ENCODE peak calls at places on chromosomes 11 and 22, in seven cellular contexts. E is adrenal gland, M is fibroblast of lung, Q is Peyer's patch, U is keratinocyte, I is AG04450, T is psoas muscle. Z is an unnamed sample. For H3K27me3, the result is how much of the 10 kb centered on the place peaks cover.

GRCh38 chr11:124633355-124633754 is 10.7 kb downstream of the TBRG1 start:
- DNase-seq in I (no peak), E (no peak), Q (no peak), M (no peak), T (no peak), U (no peak), Z (no peak)

GRCh38 chr11:133934096-133934495 is 22.7 kb downstream of the IGSF9B start:
- DNase-seq in U (no peak), I (no peak), Q (no peak), M (no peak), E (no peak), T (no peak), Z (no peak)

GRCh38 chr11:128095459-128096096 is 491.8 kb downstream of the ETS1 start:
- DNase-seq in M (peak), I (peak), U (no peak), T (no peak), E (no peak), Q (no peak), Z (no peak)

GRCh38 chr11:60905551-60906113 is 753 bp downstream of the PRPF19 start:
- DNase-seq in U (no peak), I (no peak), T (no peak), M (peak), Q (no peak), E (peak), Z (no peak)

GRCh38 chr11:17412488-17413180 is 24.2 kb upstream of the KCNJ11 start:
- DNase-seq in T (no peak), U (no peak), I (no peak), E (no peak), M (no peak), Q (no peak), Z (no peak)

GRCh38 chr11:113935858-113936257 is 31.3 kb downstream of the HTR3B start:
- DNase-seq in T (no peak), M (no peak), U (no peak), I (no peak), E (no peak), Q (no peak), Z (no peak)

GRCh38 chr11:798093-798713 is at the start of gene SLC25A22:
- DNase-seq in T (peak), Q (peak), M (peak), I (no peak), E (peak), U (no peak), Z (peak)

GRCh38 chr11:6646040-6646439 is 9.6 kb downstream of the DCHS1 start:
- DNase-seq in U (no peak), M (peak), I (peak), T (peak), Q (no peak), E (peak), Z (no peak)

GRCh38 chr11:106156290-106156937 is 79.0 kb downstream of the AASDHPPT start:
- DNase-seq in T (no peak), E (peak), M (peak), U (peak), I (peak), Q (no peak), Z (no peak)

GRCh38 chr11:68016161-68016903 is 6.2 kb downstream of the ALDH3B1 start:
- DNase-seq in E (no peak), T (no peak), I (no peak), M (no peak), U (no peak), Q (no peak), Z (no peak)

GRCh38 chr22:30175743-30176288 is 70.7 kb downstream of the LIF start:
- DNase-seq in E (no peak), I (no peak), U (no peak), Q (no peak), M (no peak), T (no peak), Z (no peak)

GRCh38 chr11:61027141-61027840 is 55.8 kb downstream of the CD6 start:
- DNase-seq in I (no peak), E (no peak), M (no peak), U (no peak), Q (no peak), T (no peak), Z (no peak)

GRCh38 chr11:128717581-128717980 is 23.7 kb downstream of the FLI1 start:
- DNase-seq in M (no peak), I (no peak), U (no peak), E (no peak), T (no peak), Q (no peak), Z (no peak)

GRCh38 chr11:34343686-34344085 is 14.1 kb downstream of the ABTB2 start:
- DNase-seq in M (no peak), Q (no peak), I (no peak), U (no peak), T (no peak), E (no peak), Z (no peak)

GRCh38 chr11:68386331-68386978 is 74.1 kb downstream of the LRP5 start:
- DNase-seq in M (no peak), T (no peak), E (no peak), Q (no peak), U (no peak), I (no peak), Z (peak)

GRCh38 chr11:68610452-68611116 is 73.8 kb upstream of the GAL start:
- DNase-seq in E (no peak), M (peak), Q (no peak), I (no peak), T (no peak), U (no peak), Z (no peak)

GRCh38 chr11:32448232-32448631 is 12.9 kb upstream of the WT1 start:
- DNase-seq in E (no peak), U (no peak), Q (no peak), M (no peak), T (no peak), I (no peak), Z (no peak)

GRCh38 chr11:6599884-6600390 is 3.5 kb downstream of the RRP8 start:
- DNase-seq in M (no peak), I (no peak), U (no peak), E (no peak), T (no peak), Q (no peak), Z (no peak)

GRCh38 chr11:63490551-63491239 is at the start of gene PLAAT5:
- DNase-seq in M (peak), T (peak), Q (no peak), U (no peak), I (no peak), E (peak), Z (no peak)

GRCh38 chr11:67628710-67629385 is 889 bp downstream of the NUDT8 start:
- DNase-seq in M (no peak), E (no peak), I (no peak), U (no peak), T (no peak), Q (no peak), Z (no peak)

GRCh38 chr11:114265084-114265878 is 30.9 kb upstream of the NNMT start:
- DNase-seq in U (no peak), Q (no peak), E (no peak), T (no peak), M (no peak), I (no peak), Z (no peak)

GRCh38 chr11:70491696-70492472 is 93.6 kb downstream of the CTTN start:
- DNase-seq in T (peak), M (no peak), U (no peak), E (no peak), I (no peak), Q (no peak), Z (peak)

GRCh38 chr11:43919852-43920597 is 22.4 kb upstream of the C11orf96 start:
- DNase-seq in Q (no peak), E (no peak), T (peak), U (no peak), I (peak), M (peak), Z (no peak)

GRCh38 chr11:109644158-109644557 is 222.2 kb downstream of the C11orf87 start:
- DNase-seq in I (no peak), E (peak), Q (no peak), U (no peak), M (no peak), T (no peak), Z (no peak)

GRCh38 chr22:44497904-44498242 is at the start of gene RTL6:
- DNase-seq in T (no peak), E (no peak), I (no peak), Q (no peak), M (no peak), U (no peak), Z (no peak)

GRCh38 chr22:44126807-44127206 is 53.9 kb upstream of the PARVG start:
- DNase-seq in T (no peak), E (no peak), Q (no peak), I (no peak), U (no peak), M (no peak), Z (peak)

GRCh38 chr11:49208006-49208721 is at the start of gene FOLH1:
- DNase-seq in Q (no peak), U (no peak), T (peak), I (no peak), M (peak), E (no peak), Z (peak)

GRCh38 chr11:107017433-107018227 is 646 bp downstream of the GUCY1A2 start:
- DNase-seq in Q (no peak), E (peak), T (peak), M (peak), I (no peak), U (no peak), Z (peak)

GRCh38 chr11:96456111-96456510 is 66.3 kb downstream of the JRKL start:
- DNase-seq in T (no peak), M (no peak), E (no peak), Q (no peak), I (no peak), U (no peak), Z (no peak)

GRCh38 chr22:47337161-47337621 is 574.7 kb downstream of the TBC1D22A start:
- DNase-seq in U (no peak), M (peak), T (no peak), I (peak), E (peak), Q (no peak), Z (no peak)

GRCh38 chr22:26585104-26585790 is 4.7 kb downstream of the TPST2 start:
- DNase-seq in Q (no peak), M (peak), E (peak), U (peak), I (no peak), T (peak), Z (peak)

GRCh38 chr11:36512016-36512415 is 1.9 kb upstream of the TRAF6 start:
- DNase-seq in M (no peak), Q (no peak), E (no peak), I (no peak), U (no peak), T (no peak), Z (no peak)

GRCh38 chr11:30567148-30567547 is 19.0 kb downstream of the MPPED2 start:
- DNase-seq in I (no peak), T (no peak), U (no peak), Q (no peak), M (peak), E (no peak), Z (no peak)

GRCh38 chr11:64877390-64878222 is 815 bp downstream of the EHD1 start:
- DNase-seq in T (no peak), I (no peak), E (no peak), U (no peak), M (no peak), Q (peak), Z (no peak)

GRCh38 chr11:45390407-45390806 is 104.3 kb upstream of the SYT13 start:
- DNase-seq in I (no peak), Q (no peak), M (no peak), T (no peak), E (no peak), U (no peak), Z (no peak)

GRCh38 chr22:22666307-22667091 is 22.1 kb downstream of the GGTLC2 start:
- DNase-seq in T (no peak), Q (peak), M (peak), I (no peak), U (no peak), E (peak), Z (no peak)

GRCh38 chr11:9753031-9753430 is 89.2 kb downstream of the SWAP70 start:
- DNase-seq in U (no peak), E (no peak), T (no peak), Q (no peak), M (peak), I (no peak), Z (no peak)
- H3K27ac ChIP-seq in U (peak), E (no peak), T (no peak), Q (no peak), M (peak), I (peak), Z (no peak)

DNA sequence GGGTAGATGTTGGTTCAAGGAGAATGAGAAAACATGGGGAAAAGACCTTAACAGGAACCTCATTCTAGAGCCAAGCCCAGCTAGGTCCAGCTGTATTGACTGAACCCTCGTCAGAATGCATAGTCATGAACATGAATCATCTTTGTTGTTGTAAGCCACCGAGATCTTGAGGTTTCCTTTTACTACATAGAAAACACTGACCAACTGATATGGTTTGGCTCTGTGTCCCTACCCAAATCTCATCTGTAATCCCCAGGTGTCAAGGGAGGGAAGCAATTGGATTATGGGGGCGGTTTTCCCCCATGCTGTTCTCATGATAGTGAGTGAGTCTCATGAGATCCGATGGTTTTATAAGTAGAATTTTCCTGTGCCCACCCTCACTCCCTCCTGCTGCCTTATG is 19.4 kb upstream of the PHOX2A start:
- DNase-seq in Q (no peak), I (peak), U (no peak), M (peak), E (no peak), T (no peak), Z (no peak)
- H3K27me3 ChIP-seq in Q (under half), I (under half), U (under half), M (under half), E (under half), T (under half), Z (under half)

GRCh38 chr11:126362879-126363655 is 7.6 kb downstream of the ST3GAL4 start:
- DNase-seq in I (no peak), U (no peak), E (no peak), T (no peak), Q (no peak), M (no peak), Z (no peak)
- TF ChIP-seq CTCF in I (no peak), U (no peak), E (no peak), T (no peak), Q (no peak), M (no peak), Z (no peak)

GRCh38 chr11:92827132-92827531 is 142.3 kb upstream of the MTNR1B start:
- DNase-seq in I (no peak), Q (no peak), E (no peak), T (no peak), U (no peak), M (peak), Z (no peak)
- H3K27ac ChIP-seq in I (no peak), Q (no peak), E (no peak), T (no peak), U (no peak), M (no peak), Z (no peak)

GRCh38 chr22:20636945-20637344 is 129.5 kb downstream of the MED15 start:
- DNase-seq in Q (no peak), E (no peak), M (no peak), U (no peak), I (no peak), T (no peak), Z (no peak)
- H3K27me3 ChIP-seq in Q (under half), E (under half), M (under half), U (under half), I (under half), T (under half), Z (under half)

GRCh38 chr11:76313913-76314740 is 66.8 kb downstream of the THAP12 start:
- DNase-seq in U (no peak), M (peak), E (no peak), I (no peak), T (peak), Q (no peak), Z (no peak)
- TF ChIP-seq CTCF in U (no peak), M (no peak), E (no peak), I (no peak), T (no peak), Q (no peak), Z (no peak)

GRCh38 chr22:37803195-37803635 is 4.5 kb upstream of the GCAT start:
- DNase-seq in E (peak), T (no peak), U (no peak), Q (no peak), M (no peak), I (no peak), Z (no peak)
- H3K27ac ChIP-seq in E (no peak), T (no peak), U (no peak), Q (peak), M (no peak), I (no peak), Z (no peak)